ENCODE peak calls at places on chromosome 22, in ten cellular contexts. A, B, R, W, K, Q, J, Z, T and V are unnamed samples.

GRCh38 chr22:42299586-42300285 is 29.3 kb upstream of the TCF20 start:
- DNase-seq in A (peak), K (no peak), W (peak), B (no peak), J (peak), R (no peak), Z (no peak), T (peak), Q (no peak), V (no peak)

GRCh38 chr22:46525681-46526483 is 11.5 kb downstream of the CELSR1 start:
- DNase-seq in Q (no peak), Z (no peak), A (no peak), R (no peak), B (peak), J (no peak), T (no peak), W (no peak), K (no peak), V (no peak)

GRCh38 chr22:25232301-25232700 is 12.9 kb downstream of the CRYBB2 start:
- DNase-seq in B (no peak), W (no peak), J (no peak), Z (no peak), T (no peak), R (no peak), K (no peak), Q (no peak), A (no peak), V (no peak)

GRCh38 chr22:48702573-48703264 is 1125.0 kb downstream of the BRD1 start:
- DNase-seq in Q (no peak), R (no peak), J (no peak), B (no peak), K (no peak), A (no peak), W (peak), T (no peak), Z (no peak), V (no peak)

GRCh38 chr22:39710380-39711117 is 140.0 kb downstream of the CACNA1I start:
- DNase-seq in K (no peak), R (no peak), W (no peak), J (no peak), T (no peak), B (no peak), A (no peak), Z (no peak), Q (no peak), V (no peak)

GRCh38 chr22:28344893-28345292 is 334.7 kb downstream of the TTC28 start:
- DNase-seq in W (no peak), K (no peak), R (no peak), B (no peak), A (no peak), Z (no peak), Q (no peak), T (no peak), J (no peak), V (no peak)

GRCh38 chr22:30015846-30016245 is 64.4 kb upstream of the HORMAD2 start:
- DNase-seq in R (no peak), T (no peak), W (no peak), Z (no peak), K (no peak), Q (no peak), A (no peak), B (peak), J (no peak), V (no peak)

GRCh38 chr22:25697978-25698377 is 44.0 kb upstream of the MYO18B start:
- DNase-seq in Q (no peak), J (no peak), B (no peak), T (no peak), R (no peak), K (no peak), W (no peak), A (no peak), Z (no peak), V (no peak)

DNA sequence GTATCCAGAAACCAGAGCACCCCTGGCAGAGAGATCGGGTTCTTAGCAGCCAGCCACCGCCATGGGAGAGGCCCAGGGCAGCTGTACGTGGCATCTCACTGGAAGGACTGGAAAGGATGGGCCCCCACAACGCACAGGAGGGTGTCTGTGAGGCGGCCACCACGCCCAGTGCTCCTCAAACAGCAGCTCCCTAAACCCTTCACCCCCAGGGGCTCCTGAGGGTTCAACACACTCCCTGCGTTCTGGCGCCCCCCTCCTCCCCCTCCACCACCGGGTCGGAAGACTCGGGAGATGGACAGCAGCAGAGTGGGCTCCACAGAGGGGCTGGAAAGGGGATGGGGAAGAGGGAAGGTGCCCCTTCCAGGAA is 1.1 kb downstream of the MAPK12 start:
- DNase-seq in Z (no peak), R (no peak), K (no peak), Q (no peak), W (no peak), A (no peak), J (no peak), T (no peak), B (no peak), V (no peak)
- H3K4me3 ChIP-seq in Z (peak), R (peak), K (peak), Q (peak), W (peak), A (peak), J (no peak), T (no peak), B (peak), V (no peak)

DNA sequence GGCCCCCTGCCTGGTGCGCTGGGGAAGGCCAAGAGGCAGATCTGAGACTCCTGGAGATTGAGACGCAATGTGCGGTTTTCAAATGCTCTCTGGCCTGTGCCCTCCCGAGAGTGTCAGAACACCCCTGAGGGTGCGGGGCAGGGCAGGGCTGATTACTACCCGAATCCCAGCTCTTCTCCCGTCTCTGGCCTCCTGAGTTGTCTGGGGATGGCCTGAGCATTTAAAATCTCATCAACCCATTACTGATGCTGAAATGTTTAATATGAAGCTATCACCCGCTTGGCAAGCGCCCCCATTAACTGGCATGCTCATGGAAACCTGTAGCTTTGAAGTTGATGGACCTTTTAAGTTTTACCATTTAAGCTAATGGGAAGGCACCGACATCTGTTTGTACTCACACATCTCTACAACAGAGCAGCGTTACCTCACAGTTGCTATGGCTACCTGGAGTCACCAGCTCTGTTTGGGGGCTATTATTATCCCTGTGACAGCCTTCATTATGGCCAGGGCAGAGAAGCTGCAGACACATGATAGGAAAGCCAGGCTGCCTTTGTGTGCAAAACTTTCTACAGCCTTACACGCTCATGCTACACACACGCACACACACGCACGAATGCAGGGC is 3.6 kb upstream of the MB start:
- DNase-seq in K (no peak), A (peak), W (no peak), T (no peak), Q (no peak), J (no peak), B (no peak), R (no peak), Z (no peak), V (no peak)
- H3K27ac ChIP-seq in K (no peak), A (peak), W (peak), T (peak), Q (no peak), J (no peak), B (peak), R (no peak), Z (no peak), V (no peak)

GRCh38 chr22:41215409-41215808 is 10.3 kb downstream of the L3MBTL2 start:
- DNase-seq in R (no peak), B (no peak), Z (no peak), W (no peak), J (no peak), Q (no peak), T (no peak), A (no peak), K (no peak), V (no peak)
- H3K4me3 ChIP-seq in R (no peak), B (no peak), Z (no peak), W (no peak), J (no peak), Q (no peak), T (no peak), A (no peak), K (no peak), V (no peak)

GRCh38 chr22:37639771-37640590 is 512 bp downstream of the SH3BP1 start:
- DNase-seq in R (no peak), T (peak), W (no peak), A (no peak), B (no peak), K (no peak), Z (no peak), J (peak), Q (no peak), V (no peak)

GRCh38 chr22:37640591-37641250 is 1.3 kb downstream of the SH3BP1 start:
- DNase-seq in K (peak), Z (no peak), Q (no peak), T (peak), J (no peak), R (no peak), A (no peak), W (no peak), B (no peak), V (no peak)

GRCh38 chr22:37641251-37641949 is 1.9 kb downstream of the SH3BP1 start:
- DNase-seq in A (no peak), R (no peak), W (no peak), J (no peak), K (peak), T (peak), B (peak), Z (no peak), Q (no peak), V (no peak)

GRCh38 chr22:37647317-37647716 is 7.8 kb downstream of the SH3BP1 start:
- DNase-seq in Z (no peak), R (no peak), B (no peak), K (no peak), T (no peak), J (no peak), A (no peak), W (no peak), Q (no peak), V (no peak)

GRCh38 chr22:37643225-37643847 is 3.9 kb downstream of the SH3BP1 start:
- DNase-seq in K (peak), Z (peak), R (peak), A (peak), Q (no peak), T (peak), J (peak), W (peak), B (peak), V (peak)
- H3K27ac ChIP-seq in K (peak), Z (no peak), R (no peak), A (no peak), Q (no peak), T (peak), J (peak), W (no peak), B (no peak), V (peak)

GRCh38 chr22:43812890-43813289 is 785 bp upstream of the EFCAB6 start:
- DNase-seq in W (no peak), Q (no peak), B (no peak), Z (no peak), J (no peak), R (no peak), K (no peak), A (no peak), T (no peak), V (no peak)
- H3K4me3 ChIP-seq in W (peak), Q (peak), B (peak), Z (peak), J (no peak), R (no peak), K (peak), A (peak), T (peak), V (peak)

GRCh38 chr22:37802310-37803194 is 5.2 kb upstream of the GCAT start:
- DNase-seq in T (peak), J (peak), K (peak), B (peak), Q (no peak), R (peak), Z (peak), A (peak), W (peak), V (no peak)

GRCh38 chr22:37803195-37803635 is 4.5 kb upstream of the GCAT start:
- DNase-seq in A (no peak), B (no peak), J (no peak), K (no peak), R (peak), Q (no peak), W (no peak), T (no peak), Z (no peak), V (no peak)

GRCh38 chr22:37804502-37804885 is 3.2 kb upstream of the GCAT start:
- DNase-seq in A (no peak), W (no peak), J (peak), Q (no peak), B (no peak), R (no peak), K (peak), T (no peak), Z (no peak), V (peak)

GRCh38 chr22:37803636-37804371 is 3.9 kb upstream of the GCAT start:
- DNase-seq in R (no peak), B (no peak), J (no peak), T (no peak), A (no peak), Z (no peak), K (peak), W (no peak), Q (no peak), V (no peak)

DNA sequence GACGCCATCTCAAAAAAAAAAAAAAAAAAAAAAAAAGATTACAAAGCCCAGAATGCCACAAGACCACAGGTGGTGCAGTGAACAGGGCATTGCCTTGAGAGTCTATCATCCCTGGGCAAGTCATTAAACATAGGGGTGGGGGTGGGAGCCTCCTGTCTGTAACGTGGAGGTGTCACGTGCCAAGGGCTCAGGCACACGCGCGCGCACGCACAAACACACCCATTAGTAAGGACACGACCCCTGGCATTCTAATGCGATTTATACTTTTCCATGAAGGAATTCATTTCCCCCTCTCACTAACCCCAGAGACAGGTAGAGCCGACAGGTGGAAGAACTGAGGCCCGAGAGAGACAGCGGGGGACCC is 5.8 kb upstream of the GCAT start:
- DNase-seq in A (no peak), R (no peak), W (no peak), J (peak), Q (no peak), T (no peak), B (peak), K (peak), Z (no peak), V (no peak)
- H3K27ac ChIP-seq in A (no peak), R (no peak), W (no peak), J (no peak), Q (no peak), T (peak), B (no peak), K (peak), Z (peak), V (no peak)

GRCh38 chr22:23219787-23220484 is 39.6 kb downstream of the BCR start:
- DNase-seq in Z (no peak), B (no peak), R (peak), A (no peak), W (no peak), J (peak), Q (no peak), K (peak), T (peak), V (peak)
- H3K4me3 ChIP-seq in Z (no peak), B (no peak), R (no peak), A (no peak), W (no peak), J (no peak), Q (no peak), K (no peak), T (no peak), V (peak)

DNA sequence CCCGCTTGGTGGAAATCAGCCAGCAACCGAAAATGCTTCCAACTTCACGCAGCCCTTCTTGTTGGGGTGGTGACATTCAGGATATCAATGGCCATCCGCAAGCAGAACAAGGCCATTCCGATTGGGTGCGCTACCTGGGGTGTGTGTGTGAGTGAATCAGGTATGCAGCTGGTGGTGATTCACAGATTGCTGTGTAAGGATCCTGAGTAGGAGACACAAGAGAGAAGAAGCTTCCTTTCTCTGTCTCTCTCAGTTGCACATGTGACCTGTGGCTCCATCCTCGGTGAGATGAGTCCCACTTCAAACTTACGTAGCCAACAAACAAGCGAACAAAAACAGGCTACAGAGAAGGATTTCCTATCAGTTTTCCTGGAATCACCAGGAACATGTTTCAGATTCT is 9.6 kb upstream of the TMEM184B start:
- DNase-seq in Q (no peak), B (peak), K (no peak), R (no peak), J (no peak), A (no peak), Z (no peak), W (no peak), T (no peak), V (no peak)
- H3K27ac ChIP-seq in Q (no peak), B (peak), K (no peak), R (no peak), J (no peak), A (no peak), Z (no peak), W (no peak), T (peak), V (no peak)

DNA sequence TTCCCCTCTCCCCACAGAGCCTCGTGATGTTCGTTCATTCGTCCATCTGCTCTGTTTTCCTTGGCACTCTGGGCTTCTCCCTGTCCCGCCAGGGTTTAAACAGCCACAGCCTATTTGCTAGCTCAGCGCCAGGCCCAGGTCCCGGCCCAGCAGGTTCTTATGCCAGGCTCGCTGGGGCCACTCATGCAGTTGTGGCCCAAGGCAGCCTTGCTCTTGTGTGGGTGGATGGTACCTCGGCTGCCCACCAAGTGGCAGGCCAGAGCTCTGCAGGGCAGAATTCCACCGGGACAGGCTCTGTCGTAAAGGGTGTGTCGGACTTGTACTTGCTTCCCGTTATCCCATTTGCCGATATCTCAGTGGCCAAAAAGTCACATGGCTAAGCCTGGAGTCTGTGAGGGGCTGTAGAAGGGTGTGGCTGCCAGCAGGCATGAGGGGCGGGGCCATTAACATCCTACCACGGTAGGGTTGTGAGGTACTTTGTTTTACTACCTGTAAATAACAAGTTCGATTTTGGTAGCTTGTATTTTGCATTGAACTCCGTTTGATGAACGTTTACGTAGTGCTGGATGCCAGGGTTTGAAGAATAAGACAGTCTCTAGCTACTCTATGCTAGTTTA is 7.9 kb downstream of the FAM118A start:
- DNase-seq in K (peak), Q (peak), Z (peak), W (peak), T (peak), J (no peak), A (peak), B (no peak), R (peak), V (no peak)
- H3K4me3 ChIP-seq in K (no peak), Q (no peak), Z (peak), W (peak), T (no peak), J (no peak), A (peak), B (no peak), R (no peak), V (peak)

GRCh38 chr22:37657590-37658132 is 862 bp upstream of the PDXP start:
- DNase-seq in R (no peak), A (no peak), J (no peak), K (no peak), W (no peak), Q (no peak), T (no peak), Z (no peak), B (peak), V (no peak)

GRCh38 chr22:37660709-37661045 is 2.2 kb downstream of the PDXP start:
- DNase-seq in R (no peak), Z (no peak), T (no peak), A (no peak), K (no peak), J (no peak), W (no peak), B (no peak), Q (no peak), V (no peak)

GRCh38 chr22:37658133-37659065 is at the start of gene PDXP:
- DNase-seq in A (peak), W (peak), K (peak), Z (peak), R (peak), Q (peak), J (peak), T (peak), B (peak), V (peak)

GRCh38 chr22:37659897-37660708 is 1.6 kb downstream of the PDXP start:
- DNase-seq in T (peak), W (no peak), J (no peak), R (no peak), B (no peak), A (no peak), Z (no peak), Q (no peak), K (peak), V (no peak)

DNA sequence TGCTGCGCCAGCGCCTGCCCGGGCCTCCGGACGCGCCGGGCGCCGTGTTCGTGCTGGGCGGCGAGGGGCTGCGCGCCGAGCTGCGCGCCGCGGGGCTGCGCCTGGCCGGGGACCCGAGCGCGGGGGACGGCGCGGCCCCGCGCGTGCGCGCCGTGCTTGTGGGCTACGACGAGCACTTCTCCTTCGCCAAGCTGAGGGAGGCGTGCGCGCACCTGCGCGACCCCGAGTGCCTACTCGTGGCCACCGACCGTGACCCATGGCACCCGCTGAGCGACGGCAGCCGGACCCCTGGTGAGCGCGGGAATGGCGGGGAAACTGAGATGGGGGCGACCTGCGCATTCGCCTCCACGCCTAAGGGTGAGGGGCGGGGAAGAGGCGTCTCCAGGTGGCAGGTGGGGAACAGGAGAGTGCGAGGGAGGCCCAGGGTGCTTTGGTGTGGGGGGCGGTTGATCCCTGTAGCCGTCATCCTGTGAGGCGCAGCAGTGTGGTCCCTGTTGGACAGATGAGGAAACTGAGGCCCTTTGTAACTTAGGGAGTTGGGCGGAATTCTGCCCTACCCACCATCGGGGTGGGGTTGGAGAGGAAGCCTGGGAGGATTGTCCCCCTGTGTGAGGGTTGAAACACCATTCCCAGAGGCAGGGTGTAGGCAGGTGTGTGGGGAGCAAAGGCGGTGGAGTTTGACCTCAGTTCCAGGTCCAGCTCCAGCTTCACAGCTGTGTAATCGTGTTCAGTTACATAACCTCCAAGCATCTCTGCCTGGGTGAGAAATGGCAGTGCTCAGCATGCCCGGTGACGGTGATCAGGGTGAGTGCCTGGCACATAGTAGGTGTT is 758 bp downstream of the PDXP start:
- DNase-seq in B (no peak), R (no peak), J (peak), Z (no peak), T (peak), A (no peak), K (peak), W (no peak), Q (no peak), V (no peak)
- H3K27ac ChIP-seq in B (no peak), R (no peak), J (peak), Z (peak), T (peak), A (peak), K (peak), W (peak), Q (no peak), V (peak)